ENCODE peak calls at places on chromosomes 11 and 22, in six cellular contexts. I, F, L, Q, M and P are unnamed samples.

GRCh38 chr11:111539426-111540113 is 950 bp upstream of the LAYN start:
- DNase-seq in I (no peak), F (no peak), L (no peak), Q (no peak), M (no peak), P (no peak)

GRCh38 chr11:118406599-118407166 is 5.3 kb downstream of the ATP5MG start:
- DNase-seq in I (no peak), F (peak; percentile 43), L (no peak), Q (no peak), M (peak; percentile 59), P (no peak)

GRCh38 chr11:128891912-128892398 is 799 bp downstream of the KCNJ5 start:
- DNase-seq in I (no peak), F (no peak), L (no peak), Q (no peak), M (no peak), P (no peak)

GRCh38 chr11:74138572-74138971 is 32.2 kb downstream of the C2CD3 start:
- DNase-seq in I (no peak), F (peak; percentile 97), L (no peak), Q (no peak), M (peak; percentile 98), P (peak; percentile 74)

GRCh38 chr11:114262681-114263509 is 33.3 kb upstream of the NNMT start:
- DNase-seq in I (no peak), F (peak; percentile 40), L (no peak), Q (no peak), M (peak; percentile 65), P (peak; percentile 69)

GRCh38 chr11:15695096-15695721 is 580.5 kb downstream of the INSC start:
- DNase-seq in I (no peak), F (no peak), L (no peak), Q (no peak), M (no peak), P (no peak)

GRCh38 chr11:64850979-64851567 is 6.6 kb upstream of the CDC42BPG start:
- DNase-seq in I (peak; percentile 41), F (no peak), L (no peak), Q (no peak), M (no peak), P (peak; percentile 56)

GRCh38 chr11:76025068-76025467 is 181.2 kb downstream of the WNT11 start:
- DNase-seq in I (no peak), F (peak; percentile 94), L (no peak), Q (no peak), M (peak; percentile 94), P (peak; percentile 63)

GRCh38 chr22:45302047-45302446 is 7.7 kb upstream of the FAM118A start:
- DNase-seq in I (no peak), F (peak; percentile 53), L (no peak), Q (no peak), M (peak; percentile 83), P (peak; percentile 80)

GRCh38 chr11:68890490-68891231 is 13.0 kb downstream of the MRPL21 start:
- DNase-seq in I (no peak), F (peak; percentile 74), L (no peak), Q (no peak), M (peak; percentile 97), P (peak; percentile 89)

GRCh38 chr22:31952459-31952858 is 8.1 kb downstream of the YWHAH start:
- DNase-seq in I (no peak), F (peak; percentile 86), L (no peak), Q (no peak), M (peak; percentile 87), P (peak; percentile 71)

GRCh38 chr22:21029486-21030025 is 2.8 kb downstream of the SLC7A4 start:
- DNase-seq in I (no peak), F (no peak), L (no peak), Q (no peak), M (no peak), P (no peak)

GRCh38 chr22:49452362-49452946 is 375.2 kb downstream of the BRD1 start:
- DNase-seq in I (no peak), F (no peak), L (no peak), Q (no peak), M (no peak), P (no peak)

GRCh38 chr22:38316340-38317236 is 645 bp downstream of the CSNK1E start:
- DNase-seq in I (peak; percentile 65), F (no peak), L (peak; percentile 48), Q (no peak), M (peak; percentile 66), P (peak; percentile 76)

GRCh38 chr11:1573077-1573846 is 1.2 kb upstream of the DUSP8 start:
- DNase-seq in I (peak; percentile 53), F (no peak), L (no peak), Q (no peak), M (no peak), P (no peak)

GRCh38 chr11:131064373-131064991 is 148.2 kb upstream of the SNX19 start:
- DNase-seq in I (no peak), F (peak; percentile 51), L (no peak), Q (no peak), M (peak; percentile 56), P (peak; percentile 84)

GRCh38 chr22:21611210-21611977 is 18.4 kb downstream of the YDJC start:
- DNase-seq in I (no peak), F (no peak), L (no peak), Q (no peak), M (no peak), P (no peak)

GRCh38 chr11:125338886-125339811 is 156.9 kb downstream of the FEZ1 start:
- DNase-seq in I (no peak), F (peak; percentile 56), L (no peak), Q (no peak), M (peak; percentile 61), P (no peak)

GRCh38 chr11:10407749-10408472 is 47.2 kb upstream of the AMPD3 start:
- DNase-seq in I (no peak), F (no peak), L (no peak), Q (no peak), M (no peak), P (no peak)

GRCh38 chr22:21567456-21568206 is at the start of gene UBE2L3:
- DNase-seq in I (peak; percentile 67), F (peak; percentile 34), L (peak; percentile 81), Q (peak; percentile 87), M (peak; percentile 80), P (peak; percentile 93)

GRCh38 chr11:118145285-118146227 is 7.1 kb downstream of the SCN4B start:
- DNase-seq in I (peak; percentile 77), F (peak; percentile 20), L (peak; percentile 83), Q (peak; percentile 94), M (peak; percentile 39), P (peak; percentile 95)

GRCh38 chr11:65260756-65261590 is 789 bp upstream of the POLA2 start:
- DNase-seq in I (no peak), F (no peak), L (no peak), Q (no peak), M (no peak), P (peak; percentile 32)

GRCh38 chr22:40377931-40378330 is 7.5 kb downstream of the SGSM3 start:
- DNase-seq in I (no peak), F (no peak), L (no peak), Q (no peak), M (no peak), P (no peak)

GRCh38 chr22:44709881-44710400 is 7.9 kb downstream of the PRR5 start:
- DNase-seq in I (no peak), F (no peak), L (no peak), Q (no peak), M (no peak), P (no peak)

GRCh38 chr11:111963786-111964385 is 26.7 kb downstream of the DIXDC1 start:
- DNase-seq in I (no peak), F (no peak), L (no peak), Q (no peak), M (peak; percentile 30), P (no peak)

GRCh38 chr11:62444271-62444833 is 25.5 kb downstream of the SCGB1A1 start:
- DNase-seq in I (no peak), F (no peak), L (peak; percentile 20), Q (no peak), M (peak; percentile 86), P (peak; percentile 94)

GRCh38 chr11:8293171-8293570 is 29.5 kb upstream of the LMO1 start:
- DNase-seq in I (no peak), F (no peak), L (no peak), Q (no peak), M (no peak), P (no peak)

GRCh38 chr11:131912127-131912526 is 541.7 kb downstream of the NTM start:
- DNase-seq in I (no peak), F (no peak), L (no peak), Q (no peak), M (peak; percentile 40), P (no peak)

GRCh38 chr11:44886765-44887164 is 63.9 kb downstream of the TP53I11 start:
- DNase-seq in I (no peak), F (peak; percentile 34), L (no peak), Q (no peak), M (peak; percentile 62), P (peak; percentile 66)

GRCh38 chr11:80315263-80315662 is 874.4 kb upstream of the TENM4 start:
- DNase-seq in I (no peak), F (no peak), L (no peak), Q (no peak), M (no peak), P (no peak)

GRCh38 chr11:72045849-72046248 is 34.5 kb downstream of the NUMA1 start:
- DNase-seq in I (no peak), F (no peak), L (no peak), Q (no peak), M (no peak), P (no peak)

GRCh38 chr22:19098157-19098556 is 24.1 kb downstream of the DGCR2 start:
- DNase-seq in I (no peak), F (no peak), L (no peak), Q (no peak), M (no peak), P (no peak)

GRCh38 chr11:2795491-2795991 is 90.0 kb downstream of the CDKN1C start:
- DNase-seq in I (no peak), F (no peak), L (no peak), Q (peak; percentile 58), M (no peak), P (no peak)

GRCh38 chr11:118629761-118630661 is 22.6 kb downstream of the PHLDB1 start:
- DNase-seq in I (no peak), F (no peak), L (no peak), Q (no peak), M (no peak), P (no peak)

GRCh38 chr11:19777032-19777341 is 64.3 kb downstream of the NAV2 start:
- DNase-seq in I (no peak), F (no peak), L (no peak), Q (peak; percentile 72), M (no peak), P (peak; percentile 57)